ENCODE peak calls at places on chromosomes 2 and 18, in four cellular contexts. One of them, this sample, is unnamed.

GRCh38 chr2:168159754-168160585 is 87.4 kb downstream of the STK39 start:
- DNase-seq in pancreas: no peak
- DNase-seq in left lung: no peak
- DNase-seq in CD4-positive, alpha-beta memory T cell: no peak
- DNase-seq in this sample: no peak

GRCh38 chr2:190696792-190697398 is 48.0 kb downstream of the NAB1 start:
- DNase-seq in pancreas: no peak
- DNase-seq in left lung: no peak
- DNase-seq in CD4-positive, alpha-beta memory T cell: no peak
- DNase-seq in this sample: no peak

GRCh38 chr18:13217466-13217961 is 1.0 kb upstream of the LDLRAD4 start:
- DNase-seq in pancreas: peak; percentile 81
- DNase-seq in left lung: no peak
- DNase-seq in CD4-positive, alpha-beta memory T cell: peak; percentile 64
- DNase-seq in this sample: no peak

GRCh38 chr2:12861344-12861942 is 144.7 kb downstream of the TRIB2 start:
- DNase-seq in pancreas: no peak
- DNase-seq in left lung: no peak
- DNase-seq in CD4-positive, alpha-beta memory T cell: no peak
- DNase-seq in this sample: no peak

GRCh38 chr2:178923546-178923945 is 116.3 kb upstream of the TTN start:
- DNase-seq in pancreas: no peak
- DNase-seq in left lung: no peak
- DNase-seq in CD4-positive, alpha-beta memory T cell: no peak
- DNase-seq in this sample: no peak

GRCh38 chr18:48621240-48621639 is 82.4 kb downstream of the CTIF start:
- DNase-seq in pancreas: no peak
- DNase-seq in left lung: no peak
- DNase-seq in CD4-positive, alpha-beta memory T cell: no peak
- DNase-seq in this sample: no peak

GRCh38 chr2:55361465-55362189 is 58.0 kb downstream of the CCDC88A start:
- DNase-seq in pancreas: no peak
- DNase-seq in left lung: no peak
- DNase-seq in CD4-positive, alpha-beta memory T cell: no peak
- DNase-seq in this sample: no peak

GRCh38 chr2:178419123-178419522 is 31.9 kb downstream of the PRKRA start:
- DNase-seq in pancreas: no peak
- DNase-seq in left lung: no peak
- DNase-seq in CD4-positive, alpha-beta memory T cell: no peak
- DNase-seq in this sample: no peak

GRCh38 chr18:62777814-62778213 is 62.5 kb downstream of the PHLPP1 start:
- DNase-seq in pancreas: no peak
- DNase-seq in left lung: no peak
- DNase-seq in CD4-positive, alpha-beta memory T cell: no peak
- DNase-seq in this sample: no peak

GRCh38 chr2:74872310-74872923 is 38.5 kb downstream of the HK2 start:
- DNase-seq in pancreas: no peak
- DNase-seq in left lung: no peak
- DNase-seq in CD4-positive, alpha-beta memory T cell: no peak
- DNase-seq in this sample: no peak
- H3K36me3 ChIP-seq in pancreas: no peaks in the 10 kb centered on the region
- H3K36me3 ChIP-seq in left lung: peaks cover 8% of the 10 kb centered on the region
- H3K36me3 ChIP-seq in CD4-positive, alpha-beta memory T cell: no peaks in the 10 kb centered on the region
- H3K36me3 ChIP-seq in this sample: peaks cover 71% of the 10 kb centered on the region

GRCh38 chr2:10800163-10800562 is 12.4 kb downstream of the PDIA6 start:
- DNase-seq in pancreas: no peak
- DNase-seq in left lung: no peak
- DNase-seq in CD4-positive, alpha-beta memory T cell: no peak
- DNase-seq in this sample: no peak
- H3K36me3 ChIP-seq in pancreas: peaks cover 9% of the 10 kb centered on the region
- H3K36me3 ChIP-seq in left lung: peaks cover 83% of the 10 kb centered on the region
- H3K36me3 ChIP-seq in CD4-positive, alpha-beta memory T cell: peaks cover 35% of the 10 kb centered on the region
- H3K36me3 ChIP-seq in this sample: peaks cover 6% of the 10 kb centered on the region

DNA sequence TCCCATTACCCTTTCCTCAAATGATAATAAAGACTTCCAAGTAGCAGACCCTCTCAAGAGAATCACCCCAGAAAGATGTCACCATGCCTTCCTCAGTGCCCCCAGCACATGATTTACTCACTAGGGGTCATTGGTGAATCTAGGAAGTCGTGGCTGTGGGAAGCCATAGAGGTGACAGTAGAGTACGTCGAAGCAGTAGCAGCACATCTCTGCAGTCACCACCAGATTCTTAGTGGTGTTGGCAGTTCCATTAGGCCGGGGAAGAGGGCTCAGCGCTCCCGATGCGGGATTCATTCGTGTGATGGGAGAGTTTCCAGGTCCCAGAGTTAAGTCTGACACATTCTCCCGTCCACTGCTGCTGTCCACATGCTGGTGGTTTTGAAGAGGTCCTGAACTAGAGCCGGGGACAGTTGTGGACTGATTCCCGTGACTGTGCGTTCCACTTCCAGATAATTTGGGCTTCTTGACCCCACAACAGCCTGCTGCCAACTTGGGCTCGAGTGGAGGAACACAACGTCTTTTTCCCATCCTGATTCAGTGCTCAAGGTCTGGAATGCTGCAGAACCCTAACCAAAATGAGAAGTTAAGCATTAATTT is 12.0 kb downstream of the AMMECR1L start:
- DNase-seq in pancreas: no peak
- DNase-seq in left lung: no peak
- DNase-seq in CD4-positive, alpha-beta memory T cell: no peak
- DNase-seq in this sample: no peak
- H3K36me3 ChIP-seq in pancreas: no peaks in the 10 kb centered on the region
- H3K36me3 ChIP-seq in left lung: peaks cover 56% of the 10 kb centered on the region
- H3K36me3 ChIP-seq in CD4-positive, alpha-beta memory T cell: peaks cover 34% of the 10 kb centered on the region
- H3K36me3 ChIP-seq in this sample: peaks cover 27% of the 10 kb centered on the region

GRCh38 chr2:17709897-17710296 is 43.7 kb downstream of the SMC6 start:
- DNase-seq in pancreas: no peak
- DNase-seq in left lung: no peak
- DNase-seq in CD4-positive, alpha-beta memory T cell: no peak
- DNase-seq in this sample: no peak
- H3K36me3 ChIP-seq in pancreas: no peaks in the 10 kb centered on the region
- H3K36me3 ChIP-seq in left lung: peaks cover 82% of the 10 kb centered on the region
- H3K36me3 ChIP-seq in CD4-positive, alpha-beta memory T cell: peaks cover 13% of the 10 kb centered on the region
- H3K36me3 ChIP-seq in this sample: peaks cover 20% of the 10 kb centered on the region

DNA sequence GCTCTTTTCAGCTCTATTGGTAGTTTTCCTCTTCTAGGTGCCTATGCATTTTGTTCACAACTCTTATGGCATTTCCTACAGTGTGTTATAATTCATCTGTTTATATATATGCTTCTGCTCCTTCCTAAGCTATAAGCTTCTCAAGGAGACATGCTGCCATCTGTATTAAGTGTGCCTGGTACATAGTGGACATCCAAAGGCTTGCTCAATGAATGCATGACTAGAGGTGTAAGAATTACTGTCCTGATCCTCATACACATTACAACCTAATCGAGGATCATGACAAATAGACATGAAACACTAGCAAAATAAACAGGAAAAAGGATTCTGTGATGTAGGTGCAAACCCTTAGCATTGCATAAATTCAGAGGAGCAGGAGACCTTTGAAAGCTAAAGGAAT is 50.2 kb downstream of the CDC42EP3 start:
- DNase-seq in pancreas: no peak
- DNase-seq in left lung: no peak
- DNase-seq in CD4-positive, alpha-beta memory T cell: no peak
- DNase-seq in this sample: no peak
- H3K36me3 ChIP-seq in pancreas: no peaks in the 10 kb centered on the region
- H3K36me3 ChIP-seq in left lung: no peaks in the 10 kb centered on the region
- H3K36me3 ChIP-seq in CD4-positive, alpha-beta memory T cell: no peaks in the 10 kb centered on the region
- H3K36me3 ChIP-seq in this sample: no peaks in the 10 kb centered on the region